ENCODE peak calls at places on chromosomes 6 and 20, in five cellular contexts. One of them, this sample, is unnamed.

GRCh38 chr20:48912065-48912464 is 9.4 kb upstream of the ARFGEF2 start:
- DNase-seq in NB4: no peak
- DNase-seq in GM10248: peak; percentile 50
- DNase-seq in endodermal cell: no peak
- DNase-seq in activated CD8-positive, alpha-beta memory T cell treated with anti-CD3 and anti-CD28 coated beads, Interleukin-2, amount 10 ng/mL, durations not matched to agents 7 days and 5 days: no peak
- DNase-seq in this sample: no peak

GRCh38 chr6:52605610-52606185 is 28.8 kb upstream of the TRAM2 start:
- DNase-seq in NB4: peak; percentile 27
- DNase-seq in GM10248: no peak
- DNase-seq in endodermal cell: no peak
- DNase-seq in activated CD8-positive, alpha-beta memory T cell treated with anti-CD3 and anti-CD28 coated beads, Interleukin-2, amount 10 ng/mL, durations not matched to agents 7 days and 5 days: no peak
- DNase-seq in this sample: no peak

GRCh38 chr20:11144114-11144513 is 470.3 kb upstream of the JAG1 start:
- DNase-seq in NB4: no peak
- DNase-seq in GM10248: no peak
- DNase-seq in endodermal cell: no peak
- DNase-seq in activated CD8-positive, alpha-beta memory T cell treated with anti-CD3 and anti-CD28 coated beads, Interleukin-2, amount 10 ng/mL, durations not matched to agents 7 days and 5 days: no peak
- DNase-seq in this sample: no peak

GRCh38 chr6:99219788-99220187 is 129.7 kb downstream of the FAXC start:
- DNase-seq in NB4: no peak
- DNase-seq in GM10248: peak; percentile 43
- DNase-seq in endodermal cell: peak; percentile 93
- DNase-seq in activated CD8-positive, alpha-beta memory T cell treated with anti-CD3 and anti-CD28 coated beads, Interleukin-2, amount 10 ng/mL, durations not matched to agents 7 days and 5 days: no peak
- DNase-seq in this sample: peak; percentile 26

GRCh38 chr20:63224272-63225081 is 8.5 kb upstream of the YTHDF1 start:
- DNase-seq in NB4: peak; percentile 32
- DNase-seq in GM10248: no peak
- DNase-seq in endodermal cell: peak; percentile 71
- DNase-seq in activated CD8-positive, alpha-beta memory T cell treated with anti-CD3 and anti-CD28 coated beads, Interleukin-2, amount 10 ng/mL, durations not matched to agents 7 days and 5 days: no peak
- DNase-seq in this sample: no peak

GRCh38 chr6:33847078-33847477 is 43.3 kb upstream of the MLN start:
- DNase-seq in NB4: no peak
- DNase-seq in GM10248: no peak
- DNase-seq in endodermal cell: no peak
- DNase-seq in activated CD8-positive, alpha-beta memory T cell treated with anti-CD3 and anti-CD28 coated beads, Interleukin-2, amount 10 ng/mL, durations not matched to agents 7 days and 5 days: no peak
- DNase-seq in this sample: no peak

GRCh38 chr6:134795696-134796095 is 154.2 kb downstream of the ALDH8A1 start:
- DNase-seq in NB4: no peak
- DNase-seq in GM10248: no peak
- DNase-seq in endodermal cell: no peak
- DNase-seq in activated CD8-positive, alpha-beta memory T cell treated with anti-CD3 and anti-CD28 coated beads, Interleukin-2, amount 10 ng/mL, durations not matched to agents 7 days and 5 days: no peak
- DNase-seq in this sample: no peak

GRCh38 chr20:47453167-47453782 is 48.4 kb upstream of the NCOA3 start:
- DNase-seq in NB4: peak; percentile 52
- DNase-seq in GM10248: peak; percentile 78
- DNase-seq in endodermal cell: no peak
- DNase-seq in activated CD8-positive, alpha-beta memory T cell treated with anti-CD3 and anti-CD28 coated beads, Interleukin-2, amount 10 ng/mL, durations not matched to agents 7 days and 5 days: peak; percentile 86
- DNase-seq in this sample: peak; percentile 73

GRCh38 chr6:161406633-161407032 is 132.8 kb upstream of the AGPAT4 start:
- DNase-seq in NB4: peak; percentile 10
- DNase-seq in GM10248: no peak
- DNase-seq in endodermal cell: no peak
- DNase-seq in activated CD8-positive, alpha-beta memory T cell treated with anti-CD3 and anti-CD28 coated beads, Interleukin-2, amount 10 ng/mL, durations not matched to agents 7 days and 5 days: no peak
- DNase-seq in this sample: no peak

GRCh38 chr6:154466139-154466538 is 44.3 kb downstream of the CNKSR3 start:
- DNase-seq in NB4: no peak
- DNase-seq in GM10248: no peak
- DNase-seq in endodermal cell: no peak
- DNase-seq in activated CD8-positive, alpha-beta memory T cell treated with anti-CD3 and anti-CD28 coated beads, Interleukin-2, amount 10 ng/mL, durations not matched to agents 7 days and 5 days: no peak
- DNase-seq in this sample: no peak

GRCh38 chr6:170266061-170266825 is 24.6 kb downstream of the DLL1 start:
- DNase-seq in NB4: peak; percentile 42
- DNase-seq in GM10248: no peak
- DNase-seq in endodermal cell: no peak
- DNase-seq in activated CD8-positive, alpha-beta memory T cell treated with anti-CD3 and anti-CD28 coated beads, Interleukin-2, amount 10 ng/mL, durations not matched to agents 7 days and 5 days: no peak
- DNase-seq in this sample: no peak

GRCh38 chr20:878511-879307 is 37.4 kb downstream of the ANGPT4 start:
- DNase-seq in NB4: peak; percentile 63
- DNase-seq in GM10248: peak; percentile 39
- DNase-seq in endodermal cell: peak; percentile 87
- DNase-seq in activated CD8-positive, alpha-beta memory T cell treated with anti-CD3 and anti-CD28 coated beads, Interleukin-2, amount 10 ng/mL, durations not matched to agents 7 days and 5 days: peak; percentile 50
- DNase-seq in this sample: peak; percentile 62

GRCh38 chr6:35086282-35086632 is 54.9 kb downstream of the TCP11 start:
- DNase-seq in NB4: no peak
- DNase-seq in GM10248: no peak
- DNase-seq in endodermal cell: no peak
- DNase-seq in activated CD8-positive, alpha-beta memory T cell treated with anti-CD3 and anti-CD28 coated beads, Interleukin-2, amount 10 ng/mL, durations not matched to agents 7 days and 5 days: no peak
- DNase-seq in this sample: peak; percentile 3

GRCh38 chr6:99334526-99335127 is 14.8 kb downstream of the FAXC start:
- DNase-seq in NB4: peak; percentile 69
- DNase-seq in GM10248: peak; percentile 40
- DNase-seq in endodermal cell: peak; percentile 72
- DNase-seq in activated CD8-positive, alpha-beta memory T cell treated with anti-CD3 and anti-CD28 coated beads, Interleukin-2, amount 10 ng/mL, durations not matched to agents 7 days and 5 days: peak; percentile 58
- DNase-seq in this sample: peak; percentile 65

GRCh38 chr6:13769655-13770053 is 44.7 kb downstream of the MCUR1 start:
- DNase-seq in NB4: no peak
- DNase-seq in GM10248: no peak
- DNase-seq in endodermal cell: peak; percentile 70
- DNase-seq in activated CD8-positive, alpha-beta memory T cell treated with anti-CD3 and anti-CD28 coated beads, Interleukin-2, amount 10 ng/mL, durations not matched to agents 7 days and 5 days: no peak
- DNase-seq in this sample: no peak

GRCh38 chr6:137013738-137014602 is 30.8 kb downstream of the IL20RA start:
- DNase-seq in NB4: peak; percentile 37
- DNase-seq in GM10248: no peak
- DNase-seq in endodermal cell: no peak
- DNase-seq in activated CD8-positive, alpha-beta memory T cell treated with anti-CD3 and anti-CD28 coated beads, Interleukin-2, amount 10 ng/mL, durations not matched to agents 7 days and 5 days: no peak
- DNase-seq in this sample: no peak

This sample was measured in GM20000.